ENCODE peak calls at places on chromosomes 11 and 22, in four cellular contexts. One of them, this sample, is unnamed.

GRCh38 chr22:36856121-36856791 is 4.5 kb upstream of the NCF4 start:
- DNase-seq in K562: peak
- DNase-seq in endothelial cell of umbilical vein: peak
- DNase-seq in IMR-90: peak
- DNase-seq in this sample: no peak

GRCh38 chr11:31492320-31492913 is 17.0 kb downstream of the IMMP1L start:
- DNase-seq in K562: no peak
- DNase-seq in endothelial cell of umbilical vein: no peak
- DNase-seq in IMR-90: peak
- DNase-seq in this sample: no peak

GRCh38 chr11:59283825-59284772 is 71.4 kb upstream of the MPEG1 start:
- DNase-seq in K562: peak
- DNase-seq in endothelial cell of umbilical vein: peak
- DNase-seq in IMR-90: peak
- DNase-seq in this sample: peak

GRCh38 chr11:66022401-66023185 is 3.7 kb downstream of the CATSPER1 start:
- DNase-seq in K562: peak
- DNase-seq in endothelial cell of umbilical vein: peak
- DNase-seq in IMR-90: peak
- DNase-seq in this sample: no peak

GRCh38 chr22:32206774-32207758 is 2.2 kb upstream of the RFPL2 start:
- DNase-seq in K562: no peak
- DNase-seq in endothelial cell of umbilical vein: no peak
- DNase-seq in IMR-90: no peak
- DNase-seq in this sample: no peak

GRCh38 chr11:68843052-68843561 is 1.4 kb upstream of the CPT1A start:
- DNase-seq in K562: no peak
- DNase-seq in endothelial cell of umbilical vein: peak
- DNase-seq in IMR-90: peak
- DNase-seq in this sample: no peak

GRCh38 chr11:97502201-97502600 is 1112.4 kb downstream of the JRKL start:
- DNase-seq in K562: no peak
- DNase-seq in endothelial cell of umbilical vein: no peak
- DNase-seq in IMR-90: no peak
- DNase-seq in this sample: no peak

GRCh38 chr11:35009191-35009940 is 92.9 kb downstream of the PDHX start:
- DNase-seq in K562: no peak
- DNase-seq in endothelial cell of umbilical vein: no peak
- DNase-seq in IMR-90: peak
- DNase-seq in this sample: no peak

GRCh38 chr11:114208371-114208770 is 87.8 kb upstream of the NNMT start:
- DNase-seq in K562: no peak
- DNase-seq in endothelial cell of umbilical vein: no peak
- DNase-seq in IMR-90: no peak
- DNase-seq in this sample: no peak

GRCh38 chr11:75151346-75152047 is 590 bp downstream of the SLCO2B1 start:
- DNase-seq in K562: no peak
- DNase-seq in endothelial cell of umbilical vein: no peak
- DNase-seq in IMR-90: no peak
- DNase-seq in this sample: no peak

GRCh38 chr11:111586305-111586915 is 15.8 kb upstream of the SIK2 start:
- DNase-seq in K562: peak
- DNase-seq in endothelial cell of umbilical vein: peak
- DNase-seq in IMR-90: peak
- DNase-seq in this sample: no peak

GRCh38 chr11:130775306-130776043 is 140.8 kb downstream of the SNX19 start:
- DNase-seq in K562: no peak
- DNase-seq in endothelial cell of umbilical vein: no peak
- DNase-seq in IMR-90: peak
- DNase-seq in this sample: no peak

GRCh38 chr22:50714150-50714549 is 23.9 kb upstream of the ACR start:
- DNase-seq in K562: no peak
- DNase-seq in endothelial cell of umbilical vein: no peak
- DNase-seq in IMR-90: no peak
- DNase-seq in this sample: no peak

GRCh38 chr11:132056689-132057088 is 686.3 kb downstream of the NTM start:
- DNase-seq in K562: no peak
- DNase-seq in endothelial cell of umbilical vein: no peak
- DNase-seq in IMR-90: peak
- DNase-seq in this sample: no peak

GRCh38 chr22:19610518-19611253 is 86.5 kb upstream of the CLDN5 start:
- DNase-seq in K562: no peak
- DNase-seq in endothelial cell of umbilical vein: no peak
- DNase-seq in IMR-90: no peak
- DNase-seq in this sample: no peak

GRCh38 chr22:48440673-48441552 is 1386.8 kb downstream of the BRD1 start:
- DNase-seq in K562: no peak
- DNase-seq in endothelial cell of umbilical vein: no peak
- DNase-seq in IMR-90: no peak
- DNase-seq in this sample: no peak

GRCh38 chr11:31096191-31096590 is 273.3 kb downstream of the DCDC1 start:
- DNase-seq in K562: no peak
- DNase-seq in endothelial cell of umbilical vein: no peak
- DNase-seq in IMR-90: no peak
- DNase-seq in this sample: no peak

GRCh38 chr11:39374963-39375698 is 2084.3 kb downstream of the LRRC4C start:
- DNase-seq in K562: peak
- DNase-seq in endothelial cell of umbilical vein: peak
- DNase-seq in IMR-90: peak
- DNase-seq in this sample: no peak

GRCh38 chr11:118907051-118907748 is 18.5 kb downstream of the BCL9L start:
- DNase-seq in K562: peak
- DNase-seq in endothelial cell of umbilical vein: peak
- DNase-seq in IMR-90: peak
- DNase-seq in this sample: peak

GRCh38 chr11:132913886-132914285 is 618.4 kb downstream of the OPCML start:
- DNase-seq in K562: no peak
- DNase-seq in endothelial cell of umbilical vein: no peak
- DNase-seq in IMR-90: no peak
- DNase-seq in this sample: no peak

GRCh38 chr11:72195921-72196320 is 4.0 kb downstream of the FOLR1 start:
- DNase-seq in K562: no peak
- DNase-seq in endothelial cell of umbilical vein: no peak
- DNase-seq in IMR-90: no peak
- DNase-seq in this sample: no peak

GRCh38 chr11:32428665-32429293 is 6.6 kb downstream of the WT1 start:
- DNase-seq in K562: no peak
- DNase-seq in endothelial cell of umbilical vein: no peak
- DNase-seq in IMR-90: no peak
- DNase-seq in this sample: no peak

GRCh38 chr11:733072-733471 is 14.2 kb upstream of the TALDO1 start:
- DNase-seq in K562: peak
- DNase-seq in endothelial cell of umbilical vein: no peak
- DNase-seq in IMR-90: no peak
- DNase-seq in this sample: no peak

GRCh38 chr22:17431179-17431578 is 61.9 kb downstream of the CECR2 start:
- DNase-seq in K562: no peak
- DNase-seq in endothelial cell of umbilical vein: no peak
- DNase-seq in IMR-90: no peak
- DNase-seq in this sample: no peak

GRCh38 chr22:26673485-26673884 is 16.1 kb downstream of the MIAT start:
- DNase-seq in K562: no peak
- DNase-seq in endothelial cell of umbilical vein: no peak
- DNase-seq in IMR-90: no peak
- DNase-seq in this sample: no peak

GRCh38 chr11:12019337-12019736 is 10.9 kb upstream of the DKK3 start:
- DNase-seq in K562: no peak
- DNase-seq in endothelial cell of umbilical vein: peak
- DNase-seq in IMR-90: peak
- DNase-seq in this sample: no peak

GRCh38 chr11:124717421-124717785 is 22.3 kb upstream of the NRGN start:
- DNase-seq in K562: no peak
- DNase-seq in endothelial cell of umbilical vein: no peak
- DNase-seq in IMR-90: peak
- DNase-seq in this sample: no peak

GRCh38 chr11:110128161-110128560 is 35.0 kb downstream of the ZC3H12C start:
- DNase-seq in K562: no peak
- DNase-seq in endothelial cell of umbilical vein: no peak
- DNase-seq in IMR-90: peak
- DNase-seq in this sample: no peak

GRCh38 chr11:89420981-89421380 is 70.2 kb downstream of the NOX4 start:
- DNase-seq in K562: no peak
- DNase-seq in endothelial cell of umbilical vein: peak
- DNase-seq in IMR-90: no peak
- DNase-seq in this sample: no peak

GRCh38 chr22:19176732-19177131 is 1.8 kb downstream of the SLC25A1 start:
- DNase-seq in K562: no peak
- DNase-seq in endothelial cell of umbilical vein: no peak
- DNase-seq in IMR-90: no peak
- DNase-seq in this sample: no peak

GRCh38 chr11:88529426-88529825 is 191.9 kb upstream of the CTSC start:
- DNase-seq in K562: no peak
- DNase-seq in endothelial cell of umbilical vein: no peak
- DNase-seq in IMR-90: no peak
- DNase-seq in this sample: no peak

GRCh38 chr22:36026741-36027140 is 1.9 kb downstream of the RBFOX2 start:
- DNase-seq in K562: no peak
- DNase-seq in endothelial cell of umbilical vein: peak
- DNase-seq in IMR-90: peak
- DNase-seq in this sample: no peak

GRCh38 chr11:86174101-86175046 is 70.2 kb upstream of the EED start:
- DNase-seq in K562: peak
- DNase-seq in endothelial cell of umbilical vein: peak
- DNase-seq in IMR-90: peak
- DNase-seq in this sample: no peak

GRCh38 chr22:44712156-44712555 is 10.2 kb downstream of the PRR5 start:
- DNase-seq in K562: no peak
- DNase-seq in endothelial cell of umbilical vein: no peak
- DNase-seq in IMR-90: no peak
- DNase-seq in this sample: no peak

GRCh38 chr22:38243007-38243775 is 29.6 kb downstream of the TMEM184B start:
- DNase-seq in K562: no peak
- DNase-seq in endothelial cell of umbilical vein: no peak
- DNase-seq in IMR-90: peak
- DNase-seq in this sample: no peak

GRCh38 chr11:117946196-117946841 is 17.1 kb upstream of the TMPRSS13 start:
- DNase-seq in K562: no peak
- DNase-seq in endothelial cell of umbilical vein: no peak
- DNase-seq in IMR-90: no peak
- DNase-seq in this sample: no peak

GRCh38 chr11:44145011-44145777 is 49.7 kb downstream of the EXT2 start:
- DNase-seq in K562: no peak
- DNase-seq in endothelial cell of umbilical vein: no peak
- DNase-seq in IMR-90: peak
- DNase-seq in this sample: no peak

GRCh38 chr22:36659762-36660509 is 43.6 kb downstream of the CACNG2 start:
- DNase-seq in K562: peak
- DNase-seq in endothelial cell of umbilical vein: peak
- DNase-seq in IMR-90: peak
- DNase-seq in this sample: no peak

DNA sequence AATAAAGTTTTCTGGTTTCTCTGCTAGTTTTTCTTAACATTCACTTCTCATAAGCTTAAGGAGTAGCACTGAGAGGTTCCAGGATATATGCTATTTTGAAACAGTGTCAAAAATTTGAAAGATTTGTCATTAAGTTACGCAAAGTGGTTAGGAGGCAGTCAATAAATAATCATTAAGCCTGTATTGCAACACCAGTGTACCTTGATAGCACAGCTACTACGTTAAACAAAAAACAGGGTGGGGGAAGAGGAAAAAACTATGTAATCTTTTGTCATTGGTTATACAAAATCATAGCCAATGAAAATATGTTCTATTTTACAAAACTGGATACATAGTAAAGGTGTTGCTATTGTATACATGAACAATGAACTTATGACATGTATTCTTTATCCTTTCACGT is 30.4 kb upstream of the PITPNB start:
- DNase-seq in K562: no peak
- DNase-seq in endothelial cell of umbilical vein: no peak
- DNase-seq in IMR-90: no peak
- DNase-seq in this sample: no peak
- TF ChIP-seq FOS in K562: no peak
- TF ChIP-seq FOS in endothelial cell of umbilical vein: no peak
- TF ChIP-seq FOS in IMR-90: no peak
- TF ChIP-seq FOS in this sample: no peak

GRCh38 chr11:17811416-17811815 is 76.8 kb downstream of the KCNC1 start:
- DNase-seq in K562: no peak
- DNase-seq in endothelial cell of umbilical vein: no peak
- DNase-seq in IMR-90: no peak
- DNase-seq in this sample: no peak

GRCh38 chr11:17813391-17814059 is 78.9 kb downstream of the KCNC1 start:
- DNase-seq in K562: no peak
- DNase-seq in endothelial cell of umbilical vein: peak
- DNase-seq in IMR-90: no peak
- DNase-seq in this sample: no peak

GRCh38 chr11:17814546-17814945 is 80.0 kb downstream of the KCNC1 start:
- DNase-seq in K562: no peak
- DNase-seq in endothelial cell of umbilical vein: no peak
- DNase-seq in IMR-90: no peak
- DNase-seq in this sample: no peak

GRCh38 chr11:17810736-17811135 is 76.2 kb downstream of the KCNC1 start:
- DNase-seq in K562: no peak
- DNase-seq in endothelial cell of umbilical vein: peak
- DNase-seq in IMR-90: peak
- DNase-seq in this sample: no peak

GRCh38 chr11:17812286-17813187 is 78.0 kb downstream of the KCNC1 start:
- DNase-seq in K562: no peak
- DNase-seq in endothelial cell of umbilical vein: no peak
- DNase-seq in IMR-90: no peak
- DNase-seq in this sample: no peak
- TF ChIP-seq FOS in K562: no peak
- TF ChIP-seq FOS in endothelial cell of umbilical vein: no peak
- TF ChIP-seq FOS in IMR-90: no peak
- TF ChIP-seq FOS in this sample: no peak

GRCh38 chr22:39690901-39691620 is 120.5 kb downstream of the CACNA1I start:
- DNase-seq in K562: peak
- DNase-seq in endothelial cell of umbilical vein: no peak
- DNase-seq in IMR-90: no peak
- DNase-seq in this sample: no peak
- TF ChIP-seq FOS in K562: no peak
- TF ChIP-seq FOS in endothelial cell of umbilical vein: no peak
- TF ChIP-seq FOS in IMR-90: no peak
- TF ChIP-seq FOS in this sample: no peak

GRCh38 chr11:27998552-27998951 is 109.4 kb downstream of the KIF18A start:
- DNase-seq in K562: no peak
- DNase-seq in endothelial cell of umbilical vein: no peak
- DNase-seq in IMR-90: no peak
- DNase-seq in this sample: no peak

GRCh38 chr11:27991731-27992130 is 116.2 kb downstream of the KIF18A start:
- DNase-seq in K562: no peak
- DNase-seq in endothelial cell of umbilical vein: no peak
- DNase-seq in IMR-90: peak
- DNase-seq in this sample: no peak

GRCh38 chr11:27995082-27995481 is 112.9 kb downstream of the KIF18A start:
- DNase-seq in K562: no peak
- DNase-seq in endothelial cell of umbilical vein: no peak
- DNase-seq in IMR-90: peak
- DNase-seq in this sample: no peak

DNA sequence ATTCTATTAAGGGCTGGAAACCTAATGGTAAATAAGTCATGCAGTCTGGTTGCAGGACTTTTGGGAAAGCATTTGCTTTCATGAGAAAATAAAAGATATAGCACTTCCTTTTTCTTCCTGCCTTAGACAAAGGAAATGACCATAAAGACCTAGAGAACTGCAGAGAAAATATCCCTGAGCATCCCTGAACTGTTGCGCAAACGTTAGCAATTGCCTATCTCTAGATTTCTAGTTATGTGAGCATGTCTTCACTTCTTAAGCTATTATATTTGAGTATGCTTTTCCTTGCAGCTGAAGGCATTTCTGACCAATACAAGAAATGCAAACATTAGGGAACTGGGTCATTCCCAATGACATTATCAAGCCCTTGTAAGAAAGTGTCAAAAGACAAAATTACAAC is 110.6 kb downstream of the KIF18A start:
- DNase-seq in K562: no peak
- DNase-seq in endothelial cell of umbilical vein: no peak
- DNase-seq in IMR-90: peak
- DNase-seq in this sample: no peak
- TF ChIP-seq FOS in K562: no peak
- TF ChIP-seq FOS in endothelial cell of umbilical vein: no peak
- TF ChIP-seq FOS in IMR-90: no peak
- TF ChIP-seq FOS in this sample: no peak